ENCODE peak calls at places on chromosomes 4 and X, in five cellular contexts. One of them, this sample, is unnamed.

GRCh38 chr4:118280501-118281218 is 72.1 kb downstream of the PRSS12 start:
- DNase-seq in H1: no peak
- DNase-seq in K562: peak
- DNase-seq in HCT116: peak
- DNase-seq in GM12878: peak
- DNase-seq in this sample: peak

GRCh38 chr4:14375816-14376215 is 626.5 kb upstream of the CPEB2 start:
- DNase-seq in HCT116: no peak
- DNase-seq in GM12878: no peak
- DNase-seq in K562: no peak
- DNase-seq in H1: no peak
- DNase-seq in this sample: no peak

GRCh38 chr4:185120631-185120946 is 22.5 kb upstream of the SLC25A4 start:
- DNase-seq in GM12878: no peak
- DNase-seq in HCT116: no peak
- DNase-seq in H1: peak
- DNase-seq in K562: no peak
- DNase-seq in this sample: no peak

GRCh38 chr4:106585920-106586349 is 217.4 kb upstream of the GIMD1 start:
- DNase-seq in H1: no peak
- DNase-seq in HCT116: no peak
- DNase-seq in K562: no peak
- DNase-seq in GM12878: no peak
- DNase-seq in this sample: no peak

GRCh38 chr4:41129128-41129754 is 85.1 kb downstream of the APBB2 start:
- DNase-seq in K562: no peak
- DNase-seq in HCT116: no peak
- DNase-seq in GM12878: no peak
- DNase-seq in H1: no peak
- DNase-seq in this sample: no peak

GRCh38 chr4:6732441-6733357 is 16.7 kb downstream of the BLOC1S4 start:
- DNase-seq in GM12878: no peak
- DNase-seq in K562: peak
- DNase-seq in HCT116: peak
- DNase-seq in H1: no peak
- DNase-seq in this sample: no peak

GRCh38 chr4:13432453-13432852 is 51.7 kb downstream of the RAB28 start:
- DNase-seq in HCT116: no peak
- DNase-seq in GM12878: no peak
- DNase-seq in K562: no peak
- DNase-seq in H1: no peak
- DNase-seq in this sample: no peak

GRCh38 chr4:173367946-173368345 is 2.8 kb upstream of the SAP30 start:
- DNase-seq in GM12878: no peak
- DNase-seq in K562: no peak
- DNase-seq in HCT116: no peak
- DNase-seq in H1: no peak
- DNase-seq in this sample: no peak

GRCh38 chr4:176186721-176187395 is 8.5 kb downstream of the SPATA4 start:
- DNase-seq in H1: no peak
- DNase-seq in GM12878: no peak
- DNase-seq in HCT116: no peak
- DNase-seq in K562: no peak
- DNase-seq in this sample: no peak

GRCh38 chr4:158949094-158949493 is 153.8 kb upstream of the RAPGEF2 start:
- DNase-seq in H1: no peak
- DNase-seq in GM12878: no peak
- DNase-seq in K562: no peak
- DNase-seq in HCT116: no peak
- DNase-seq in this sample: no peak

GRCh38 chr4:15507679-15508078 is 38.0 kb downstream of the CC2D2A start:
- DNase-seq in HCT116: no peak
- DNase-seq in GM12878: no peak
- DNase-seq in K562: no peak
- DNase-seq in H1: no peak
- DNase-seq in this sample: no peak
- TF ChIP-seq JUND in HCT116: no peak
- TF ChIP-seq JUND in GM12878: no peak
- TF ChIP-seq JUND in K562: no peak
- TF ChIP-seq JUND in H1: no peak
- TF ChIP-seq JUND in this sample: no peak

DNA sequence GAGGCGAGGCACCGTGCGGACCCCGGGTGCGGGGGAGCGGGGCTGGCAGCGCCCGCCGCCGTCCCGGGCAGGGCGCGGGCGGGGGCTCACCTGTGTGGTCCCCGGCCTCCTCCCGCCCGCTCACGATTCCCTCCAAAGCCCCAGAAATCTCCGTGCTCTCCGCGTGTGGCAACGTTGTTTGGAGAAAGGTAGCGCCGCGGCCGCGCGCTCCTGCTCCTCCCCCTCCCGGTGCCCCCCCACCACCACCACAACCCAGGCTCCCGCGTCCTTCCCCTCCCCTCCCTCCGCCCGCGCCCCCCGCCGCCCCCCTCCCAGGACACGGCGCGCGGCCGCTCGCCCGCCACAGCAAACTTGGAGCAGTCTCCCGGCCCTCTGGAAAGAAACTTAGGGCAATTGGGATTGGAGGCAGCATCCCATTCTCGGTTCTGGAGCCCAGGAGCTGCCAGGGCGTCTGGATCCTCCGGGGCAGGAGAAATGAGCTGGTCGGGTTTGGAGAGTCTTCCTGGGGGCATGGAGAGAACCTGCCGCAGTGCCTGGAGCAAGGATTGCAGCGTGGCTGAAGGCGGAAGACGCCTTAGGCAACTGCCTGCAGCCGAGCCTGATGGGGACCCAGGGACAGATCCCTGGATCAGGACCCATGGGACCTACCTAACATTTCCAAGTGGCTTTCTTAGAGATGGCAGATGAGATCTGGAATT is 854 bp downstream of the KLF3 start:
- DNase-seq in HCT116: no peak
- DNase-seq in H1: peak
- DNase-seq in GM12878: no peak
- DNase-seq in K562: no peak
- DNase-seq in this sample: peak
- TF ChIP-seq JUND in HCT116: no peak
- TF ChIP-seq JUND in H1: no peak
- TF ChIP-seq JUND in GM12878: no peak
- TF ChIP-seq JUND in K562: no peak
- TF ChIP-seq JUND in this sample: no peak

GRCh38 chrX:120453985-120454384 is 15.1 kb downstream of the LAMP2 start:
- DNase-seq in H1: no peak
- DNase-seq in GM12878: no peak
- DNase-seq in HCT116: no peak
- DNase-seq in K562: no peak
- DNase-seq in this sample: no peak
- TF ChIP-seq JUND in H1: no peak
- TF ChIP-seq JUND in GM12878: no peak
- TF ChIP-seq JUND in HCT116: no peak
- TF ChIP-seq JUND in K562: peak
- TF ChIP-seq JUND in this sample: no peak

GRCh38 chr4:147160908-147161513 is 215.3 kb upstream of the TTC29 start:
- DNase-seq in HCT116: peak
- DNase-seq in GM12878: no peak
- DNase-seq in H1: no peak
- DNase-seq in K562: peak
- DNase-seq in this sample: peak
- TF ChIP-seq JUND in HCT116: no peak
- TF ChIP-seq JUND in GM12878: no peak
- TF ChIP-seq JUND in H1: no peak
- TF ChIP-seq JUND in K562: no peak
- TF ChIP-seq JUND in this sample: no peak

GRCh38 chr4:24529555-24529954 is 54.8 kb downstream of the DHX15 start:
- DNase-seq in H1: no peak
- DNase-seq in K562: no peak
- DNase-seq in HCT116: no peak
- DNase-seq in GM12878: no peak
- DNase-seq in this sample: no peak

GRCh38 chr4:24527371-24527770 is 57.0 kb downstream of the DHX15 start:
- DNase-seq in K562: no peak
- DNase-seq in HCT116: no peak
- DNase-seq in H1: no peak
- DNase-seq in GM12878: no peak
- DNase-seq in this sample: no peak

GRCh38 chr4:24535399-24535798 is 49.0 kb downstream of the DHX15 start:
- DNase-seq in HCT116: no peak
- DNase-seq in GM12878: no peak
- DNase-seq in K562: no peak
- DNase-seq in H1: no peak
- DNase-seq in this sample: no peak

GRCh38 chr4:24537025-24537424 is 47.3 kb downstream of the DHX15 start:
- DNase-seq in K562: no peak
- DNase-seq in GM12878: no peak
- DNase-seq in HCT116: no peak
- DNase-seq in H1: no peak
- DNase-seq in this sample: no peak

GRCh38 chr4:24533364-24533763 is 51.0 kb downstream of the DHX15 start:
- DNase-seq in K562: no peak
- DNase-seq in H1: no peak
- DNase-seq in HCT116: no peak
- DNase-seq in GM12878: no peak
- DNase-seq in this sample: no peak
- TF ChIP-seq JUND in K562: no peak
- TF ChIP-seq JUND in H1: no peak
- TF ChIP-seq JUND in HCT116: no peak
- TF ChIP-seq JUND in GM12878: no peak
- TF ChIP-seq JUND in this sample: no peak

GRCh38 chr4:182301736-182302135 is 58.5 kb downstream of the TENM3 start:
- DNase-seq in K562: no peak
- DNase-seq in H1: no peak
- DNase-seq in HCT116: no peak
- DNase-seq in GM12878: no peak
- DNase-seq in this sample: no peak
- TF ChIP-seq JUND in K562: no peak
- TF ChIP-seq JUND in H1: no peak
- TF ChIP-seq JUND in HCT116: no peak
- TF ChIP-seq JUND in GM12878: no peak
- TF ChIP-seq JUND in this sample: no peak

GRCh38 chrX:68438575-68438974 is 5.3 kb upstream of the OPHN1 start:
- DNase-seq in GM12878: no peak
- DNase-seq in H1: no peak
- DNase-seq in HCT116: no peak
- DNase-seq in K562: peak
- DNase-seq in this sample: no peak

GRCh38 chrX:68440438-68440837 is 7.1 kb upstream of the OPHN1 start:
- DNase-seq in HCT116: no peak
- DNase-seq in GM12878: no peak
- DNase-seq in H1: no peak
- DNase-seq in K562: no peak
- DNase-seq in this sample: no peak

GRCh38 chrX:68439341-68439740 is 6.0 kb upstream of the OPHN1 start:
- DNase-seq in GM12878: no peak
- DNase-seq in HCT116: no peak
- DNase-seq in H1: no peak
- DNase-seq in K562: no peak
- DNase-seq in this sample: no peak

GRCh38 chrX:68440940-68441339 is 7.6 kb upstream of the OPHN1 start:
- DNase-seq in H1: no peak
- DNase-seq in HCT116: no peak
- DNase-seq in GM12878: no peak
- DNase-seq in K562: no peak
- DNase-seq in this sample: no peak

DNA sequence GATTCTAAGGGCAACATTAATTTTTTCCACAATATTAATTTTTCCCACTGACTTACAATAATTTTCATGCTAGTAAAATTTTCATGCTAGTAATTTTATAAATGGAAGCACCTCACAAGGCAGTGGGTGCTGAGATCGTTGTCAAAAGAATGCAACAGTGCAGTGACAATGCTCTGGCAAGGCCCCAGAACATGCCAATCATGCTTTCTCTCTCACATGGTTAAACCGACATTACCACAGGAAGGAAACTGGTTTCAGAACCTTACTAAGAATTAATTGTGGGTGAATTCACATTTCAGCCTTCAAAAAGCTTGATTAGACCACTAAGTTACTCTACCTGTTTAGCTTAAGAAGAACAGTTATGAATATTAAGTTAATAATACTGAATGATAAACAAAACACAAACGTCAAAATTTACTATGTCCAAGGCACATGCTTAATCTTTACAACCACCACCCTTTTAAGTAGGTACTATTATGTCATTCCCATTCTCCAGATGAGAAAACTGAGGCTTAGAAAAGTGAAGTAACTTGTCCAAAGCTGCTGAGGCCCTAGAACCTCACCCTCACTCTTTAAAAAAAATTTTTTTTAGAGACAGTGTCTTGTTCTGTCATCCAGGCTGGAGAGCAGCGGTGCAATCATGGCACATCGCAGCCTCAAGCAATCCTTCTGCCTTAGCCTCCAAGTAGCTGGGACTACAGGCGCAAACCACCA is 10.0 kb upstream of the OPHN1 start:
- DNase-seq in HCT116: no peak
- DNase-seq in H1: no peak
- DNase-seq in GM12878: peak
- DNase-seq in K562: no peak
- DNase-seq in this sample: peak
- TF ChIP-seq JUND in HCT116: no peak
- TF ChIP-seq JUND in H1: no peak
- TF ChIP-seq JUND in GM12878: no peak
- TF ChIP-seq JUND in K562: no peak
- TF ChIP-seq JUND in this sample: no peak

GRCh38 chr4:140849526-140849925 is 93.3 kb upstream of the TBC1D9 start:
- DNase-seq in HCT116: no peak
- DNase-seq in H1: no peak
- DNase-seq in K562: no peak
- DNase-seq in GM12878: no peak
- DNase-seq in this sample: no peak

GRCh38 chr4:140856692-140857091 is 100.5 kb upstream of the TBC1D9 start:
- DNase-seq in H1: no peak
- DNase-seq in GM12878: no peak
- DNase-seq in K562: no peak
- DNase-seq in HCT116: peak
- DNase-seq in this sample: no peak

GRCh38 chr4:140857111-140857510 is 100.9 kb upstream of the TBC1D9 start:
- DNase-seq in K562: no peak
- DNase-seq in GM12878: no peak
- DNase-seq in H1: no peak
- DNase-seq in HCT116: peak
- DNase-seq in this sample: no peak

GRCh38 chr4:140851804-140852203 is 95.6 kb upstream of the TBC1D9 start:
- DNase-seq in HCT116: no peak
- DNase-seq in GM12878: no peak
- DNase-seq in K562: no peak
- DNase-seq in H1: no peak
- DNase-seq in this sample: no peak

GRCh38 chr4:140851032-140851636 is 94.9 kb upstream of the TBC1D9 start:
- DNase-seq in K562: peak
- DNase-seq in H1: peak
- DNase-seq in GM12878: peak
- DNase-seq in HCT116: peak
- DNase-seq in this sample: peak
- TF ChIP-seq JUND in K562: no peak
- TF ChIP-seq JUND in H1: no peak
- TF ChIP-seq JUND in GM12878: no peak
- TF ChIP-seq JUND in HCT116: no peak
- TF ChIP-seq JUND in this sample: no peak

DNA sequence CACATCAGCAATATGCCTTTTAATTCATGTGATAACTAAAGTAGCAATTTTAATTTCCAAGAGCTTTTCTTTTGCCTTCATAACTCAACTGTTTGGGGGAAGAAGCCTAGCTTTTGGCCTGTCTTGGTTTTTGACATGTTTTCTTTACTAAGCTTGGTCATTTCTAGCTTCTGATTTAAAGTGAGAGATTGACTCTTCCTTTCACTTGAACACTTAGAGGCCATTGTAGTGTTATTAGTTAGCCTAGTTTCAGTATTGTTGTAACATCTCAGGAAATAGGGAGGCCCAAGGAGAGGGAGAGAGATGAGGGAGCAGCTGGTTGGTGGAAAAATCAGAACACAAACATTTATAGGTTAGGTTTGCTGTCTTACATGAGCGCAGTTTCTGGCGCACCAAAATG is 44.8 kb downstream of the DCLK2 start:
- DNase-seq in GM12878: no peak
- DNase-seq in HCT116: no peak
- DNase-seq in K562: no peak
- DNase-seq in H1: no peak
- DNase-seq in this sample: no peak
- TF ChIP-seq JUND in GM12878: no peak
- TF ChIP-seq JUND in HCT116: no peak
- TF ChIP-seq JUND in K562: no peak
- TF ChIP-seq JUND in H1: no peak
- TF ChIP-seq JUND in this sample: no peak